ENCODE peak calls at places on chromosomes 11 and 22, in four cellular contexts. A is nephron progenitor cell; E is stromal cell of bone marrow; I is effector CD8-positive, alpha-beta T cell. M is an unnamed sample.

GRCh38 chr11:35040221-35040942 is 98.6 kb upstream of the CD44 start:
- DNase-seq in A (no peak), I (no peak), E (peak), M (no peak)

GRCh38 chr11:13668957-13669521 is 571 bp downstream of the FAR1 start:
- DNase-seq in A (peak), E (no peak), I (peak), M (peak)

GRCh38 chr22:21697866-21698265 is 32.1 kb downstream of the PPIL2 start:
- DNase-seq in A (no peak), I (no peak), E (no peak), M (no peak)

GRCh38 chr11:122981388-122982264 is at the start of gene BSX:
- DNase-seq in E (no peak), A (peak), I (peak), M (peak)

GRCh38 chr11:46977038-46977818 is 40.7 kb downstream of the CSTPP1 start:
- DNase-seq in A (no peak), E (no peak), I (no peak), M (peak)

GRCh38 chr11:68040121-68040956 is 1.5 kb downstream of the TCIRG1 start:
- DNase-seq in I (no peak), A (peak), E (peak), M (no peak)

GRCh38 chr22:46553189-46553588 is 15.8 kb upstream of the CELSR1 start:
- DNase-seq in A (no peak), I (no peak), E (no peak), M (no peak)

GRCh38 chr11:6022954-6023353 is 7.6 kb downstream of the OR56A1 start:
- DNase-seq in E (peak), A (peak), I (no peak), M (no peak)

GRCh38 chr22:41561335-41561734 is 525 bp downstream of the CSDC2 start:
- DNase-seq in I (no peak), A (peak), E (no peak), M (no peak)

GRCh38 chr11:114366331-114367243 is 33.7 kb downstream of the C11orf71 start:
- DNase-seq in I (no peak), E (no peak), A (no peak), M (no peak)

GRCh38 chr11:26599876-26600434 is 27.9 kb upstream of the MUC15 start:
- DNase-seq in A (no peak), I (no peak), E (no peak), M (no peak)

GRCh38 chr11:87137711-87138110 is 100.0 kb downstream of the TMEM135 start:
- DNase-seq in I (no peak), A (no peak), E (no peak), M (no peak)

GRCh38 chr22:32348031-32348611 is 9.5 kb upstream of the RFPL3 start:
- DNase-seq in E (no peak), A (no peak), I (no peak), M (no peak)

GRCh38 chr11:32210601-32211000 is 119.7 kb downstream of the RCN1 start:
- DNase-seq in E (peak), I (no peak), A (no peak), M (no peak)

GRCh38 chr22:44702479-44703219 is 645 bp downstream of the PRR5 start:
- DNase-seq in I (peak), E (no peak), A (peak), M (peak)

GRCh38 chr11:122202951-122203456 is 87.0 kb upstream of the BLID start:
- DNase-seq in E (peak), A (peak), I (no peak), M (peak)

GRCh38 chr11:122071680-122072321 is 44.2 kb downstream of the BLID start:
- DNase-seq in E (no peak), I (no peak), A (peak), M (no peak)

GRCh38 chr11:119749006-119749565 is 20.1 kb upstream of the NECTIN1 start:
- DNase-seq in I (no peak), E (no peak), A (no peak), M (no peak)

GRCh38 chr11:18594999-18595749 is 4.4 kb upstream of the MISFA start:
- DNase-seq in A (no peak), I (no peak), E (no peak), M (no peak)

GRCh38 chr22:37193629-37194191 is 5.7 kb upstream of the C1QTNF6 start:
- DNase-seq in E (no peak), A (peak), I (no peak), M (no peak)

GRCh38 chr11:2853997-2854560 is 31.5 kb downstream of the CDKN1C start:
- DNase-seq in I (no peak), E (no peak), A (no peak), M (no peak)

GRCh38 chr11:116651757-116652237 is 121.0 kb downstream of the BUD13 start:
- DNase-seq in I (no peak), A (no peak), E (no peak), M (no peak)

GRCh38 chr11:9219115-9219514 is 46.0 kb downstream of the DENND5A start:
- DNase-seq in A (no peak), E (peak), I (no peak), M (no peak)

GRCh38 chr11:113725411-113725810 is 19.3 kb upstream of the TMPRSS5 start:
- DNase-seq in I (no peak), A (no peak), E (no peak), M (no peak)

GRCh38 chr22:25160120-25160996 is 39.3 kb upstream of the CRYBB3 start:
- DNase-seq in A (no peak), I (no peak), E (no peak), M (no peak)

GRCh38 chr22:29503811-29504372 is 23.9 kb downstream of the NEFH start:
- DNase-seq in E (peak), A (no peak), I (no peak), M (no peak)

GRCh38 chr11:77109236-77110019 is 6.8 kb downstream of the OMP start:
- DNase-seq in A (no peak), I (no peak), E (peak), M (no peak)

GRCh38 chr11:27423125-27423524 is 49.5 kb downstream of the LGR4 start:
- DNase-seq in I (no peak), A (peak), E (peak), M (no peak)

GRCh38 chr22:39995346-39996252 is 845 bp downstream of the FAM83F start:
- DNase-seq in I (no peak), A (no peak), E (no peak), M (no peak)

GRCh38 chr11:74783241-74783871 is 34.7 kb downstream of the RNF169 start:
- DNase-seq in I (no peak), A (no peak), E (peak), M (no peak)

GRCh38 chr11:14554959-14555358 is 34.8 kb upstream of the PSMA1 start:
- DNase-seq in E (no peak), A (no peak), I (no peak), M (no peak)

GRCh38 chr11:16173798-16174197 is 182.5 kb downstream of the SOX6 start:
- DNase-seq in A (no peak), I (no peak), E (no peak), M (no peak)

GRCh38 chr11:42960521-42961088 is 351.2 kb upstream of the API5 start:
- DNase-seq in E (no peak), I (no peak), A (no peak), M (no peak)

GRCh38 chr22:38267086-38267485 is 5.7 kb downstream of the TMEM184B start:
- DNase-seq in A (no peak), I (peak), E (no peak), M (no peak)

GRCh38 chr22:17569971-17570511 is 6.7 kb downstream of the SLC25A18 start:
- DNase-seq in A (no peak), I (no peak), E (no peak), M (no peak)

M was measured in neural crest cell.